ENCODE peak calls at places on chromosomes 1 and 21, in six cellular contexts. U, B, N, Y, E and F are unnamed samples.

GRCh38 chr1:19339199-19339861 is 27.2 kb downstream of the SLC66A1 start:
- DNase-seq in U (no peak), B (no peak), N (no peak), Y (no peak), E (no peak), F (no peak)

GRCh38 chr1:53264048-53264447 is 25.7 kb upstream of the MAGOH start:
- DNase-seq in U (no peak), B (no peak), N (no peak), Y (no peak), E (no peak), F (no peak)

GRCh38 chr1:87252406-87252805 is 76.3 kb upstream of the LMO4 start:
- DNase-seq in U (peak), B (no peak), N (no peak), Y (no peak), E (no peak), F (no peak)

GRCh38 chr1:203286161-203286984 is 18.9 kb upstream of the BTG2 start:
- DNase-seq in U (peak), B (no peak), N (no peak), Y (no peak), E (peak), F (no peak)

GRCh38 chr1:19432943-19433609 is 52.3 kb downstream of the CAPZB start:
- DNase-seq in U (no peak), B (no peak), N (no peak), Y (no peak), E (no peak), F (no peak)

GRCh38 chr21:28220670-28221069 is 772.0 kb downstream of the LTN1 start:
- DNase-seq in U (no peak), B (no peak), N (no peak), Y (no peak), E (no peak), F (no peak)

GRCh38 chr1:69700770-69701169 is 133.0 kb downstream of the LRRC7 start:
- DNase-seq in U (peak), B (no peak), N (peak), Y (no peak), E (peak), F (no peak)

GRCh38 chr1:205324781-205325180 is 3.2 kb upstream of the NUAK2 start:
- DNase-seq in U (no peak), B (no peak), N (no peak), Y (no peak), E (no peak), F (no peak)

GRCh38 chr1:203888807-203889251 is 27.4 kb downstream of the SNRPE start:
- DNase-seq in U (peak), B (no peak), N (no peak), Y (no peak), E (no peak), F (no peak)

GRCh38 chr1:152481869-152482664 is 28.5 kb upstream of the LCE5A start:
- DNase-seq in U (no peak), B (no peak), N (no peak), Y (no peak), E (no peak), F (no peak)

GRCh38 chr21:42553435-42553834 is 39.8 kb downstream of the SLC37A1 start:
- DNase-seq in U (no peak), B (no peak), N (no peak), Y (no peak), E (no peak), F (no peak)

GRCh38 chr1:203668401-203668800 is 41.8 kb downstream of the ATP2B4 start:
- DNase-seq in U (no peak), B (no peak), N (no peak), Y (no peak), E (no peak), F (no peak)

GRCh38 chr1:234975122-234975940 is 153.3 kb downstream of the TOMM20 start:
- DNase-seq in U (peak), B (no peak), N (no peak), Y (no peak), E (no peak), F (no peak)

GRCh38 chr1:180462099-180462498 is 40.3 kb downstream of the ACBD6 start:
- DNase-seq in U (no peak), B (no peak), N (no peak), Y (no peak), E (no peak), F (no peak)

GRCh38 chr1:18549896-18550295 is 69.2 kb downstream of the KLHDC7A start:
- DNase-seq in U (no peak), B (no peak), N (peak), Y (no peak), E (no peak), F (no peak)

GRCh38 chr1:165865941-165866340 is 38.5 kb downstream of the UCK2 start:
- DNase-seq in U (no peak), B (no peak), N (no peak), Y (no peak), E (no peak), F (no peak)

GRCh38 chr1:221637641-221638041 is 104.2 kb downstream of the DUSP10 start:
- DNase-seq in U (peak), B (no peak), N (peak), Y (no peak), E (no peak), F (no peak)

GRCh38 chr1:151514366-151514765 is 3.2 kb downstream of the CGN start:
- DNase-seq in U (peak), B (no peak), N (no peak), Y (no peak), E (no peak), F (no peak)

GRCh38 chr1:230507671-230508407 is 81.7 kb upstream of the PGBD5 start:
- DNase-seq in U (peak), B (no peak), N (peak), Y (no peak), E (peak), F (peak)

GRCh38 chr1:19033926-19034680 is 77.6 kb upstream of the IFFO2 start:
- DNase-seq in U (peak), B (no peak), N (no peak), Y (no peak), E (no peak), F (no peak)

GRCh38 chr1:167297222-167298214 is 76.8 kb downstream of the POU2F1 start:
- DNase-seq in U (peak), B (no peak), N (no peak), Y (no peak), E (no peak), F (no peak)